ENCODE peak calls at places on chromosomes 12 and 14, in four cellular contexts. Q is Daoy; E is stimulated activated CD4-positive, alpha-beta T cell treated with anti-CD3 and anti-CD28 coated beads, TNF-alpha, amount 100 ng/mL, for 24 hours; R is naive B cell. N is an unnamed sample.

GRCh38 chr12:50961708-50962107 is 9.4 kb downstream of the HIGD1C start:
- DNase-seq in Q (no peak), E (no peak), R (no peak), N (no peak)

GRCh38 chr14:90580381-90581335 is 183.8 kb downstream of the CALM1 start:
- DNase-seq in Q (peak; percentile 24), E (no peak), R (no peak), N (no peak)

GRCh38 chr12:32502693-32503510 is 103.5 kb downstream of the FGD4 start:
- DNase-seq in Q (no peak), E (no peak), R (no peak), N (peak; percentile 69)

GRCh38 chr12:51721281-51721940 is 127.1 kb downstream of the FIGNL2 start:
- DNase-seq in Q (no peak), E (peak; percentile 9), R (peak; percentile 2), N (peak; percentile 42)

GRCh38 chr12:113424915-113425823 is 3.0 kb downstream of the SDSL start:
- DNase-seq in Q (peak; percentile 50), E (peak; percentile 21), R (peak; percentile 31), N (peak; percentile 47)

GRCh38 chr12:103956515-103957027 is 9.1 kb upstream of the TDG start:
- DNase-seq in Q (no peak), E (no peak), R (no peak), N (peak; percentile 17)

GRCh38 chr14:37697489-37698121 is 102.2 kb downstream of the TTC6 start:
- DNase-seq in Q (peak; percentile 43), E (no peak), R (no peak), N (no peak)

GRCh38 chr12:13573698-13574321 is 377.3 kb downstream of the EMP1 start:
- DNase-seq in Q (peak; percentile 64), E (no peak), R (no peak), N (no peak)

GRCh38 chr12:124565071-124565491 is 2.3 kb downstream of the NCOR2 start:
- DNase-seq in Q (peak; percentile 40), E (no peak), R (no peak), N (peak; percentile 32)

GRCh38 chr12:54378791-54379400 is 5.6 kb downstream of the ZNF385A start:
- DNase-seq in Q (peak; percentile 73), E (no peak), R (no peak), N (peak; percentile 74)

GRCh38 chr12:27460471-27460978 is 14.0 kb downstream of the SMCO2 start:
- DNase-seq in Q (peak; percentile 76), E (no peak), R (no peak), N (no peak)

GRCh38 chr12:108826115-108826806 is 31.1 kb downstream of the SSH1 start:
- DNase-seq in Q (peak; percentile 90), E (no peak), R (no peak), N (no peak)

GRCh38 chr12:104494137-104494815 is 37.5 kb downstream of the CHST11 start:
- DNase-seq in Q (no peak), E (peak; percentile 48), R (no peak), N (no peak)

GRCh38 chr12:28162697-28163096 is 27.6 kb upstream of the CCDC91 start:
- DNase-seq in Q (no peak), E (no peak), R (no peak), N (no peak)

GRCh38 chr12:124684971-124685688 is 117.7 kb upstream of the NCOR2 start:
- DNase-seq in Q (peak; percentile 84), E (no peak), R (no peak), N (no peak)

GRCh38 chr12:103441437-103442186 is 54.2 kb downstream of the C12orf42 start:
- DNase-seq in Q (no peak), E (no peak), R (peak; percentile 82), N (peak; percentile 35)

GRCh38 chr14:99117671-99118045 is 154.3 kb downstream of the BCL11B start:
- DNase-seq in Q (no peak), E (no peak), R (no peak), N (no peak)

GRCh38 chr12:11812558-11813421 is 163.3 kb downstream of the ETV6 start:
- DNase-seq in Q (no peak), E (no peak), R (peak; percentile 41), N (peak; percentile 53)

GRCh38 chr12:106709068-106709511 is 65.4 kb upstream of the RIC8B start:
- DNase-seq in Q (no peak), E (no peak), R (no peak), N (peak; percentile 18)

GRCh38 chr14:29940482-29940881 is 12.8 kb upstream of the PRKD1 start:
- DNase-seq in Q (no peak), E (no peak), R (no peak), N (no peak)

GRCh38 chr14:35480119-35480769 is 53.7 kb upstream of the INSM2 start:
- DNase-seq in Q (peak; percentile 45), E (no peak), R (no peak), N (peak; percentile 3)

GRCh38 chr14:63956326-63956725 is 103.5 kb downstream of the SYNE2 start:
- DNase-seq in Q (no peak), E (no peak), R (no peak), N (no peak)

GRCh38 chr12:71183018-71183417 is 25.2 kb upstream of the TSPAN8 start:
- DNase-seq in Q (no peak), E (no peak), R (no peak), N (no peak)

GRCh38 chr12:124613151-124613585 is 45.8 kb upstream of the NCOR2 start:
- DNase-seq in Q (peak; percentile 28), E (no peak), R (no peak), N (no peak)

GRCh38 chr12:27207626-27208413 is 36.3 kb upstream of the STK38L start:
- DNase-seq in Q (peak; percentile 83), E (no peak), R (no peak), N (no peak)

GRCh38 chr14:67411820-67412421 is at the start of gene PLEK2:
- DNase-seq in Q (peak; percentile 66), E (peak; percentile 19), R (no peak), N (peak; percentile 79)

GRCh38 chr14:72049462-72049861 is 117.2 kb downstream of the RGS6 start:
- DNase-seq in Q (peak; percentile 62), E (peak; percentile 3), R (no peak), N (no peak)

GRCh38 chr12:53550595-53550994 is 43.3 kb upstream of the NPFF start:
- DNase-seq in Q (no peak), E (no peak), R (no peak), N (no peak)

GRCh38 chr12:53991077-53991460 is 6.1 kb downstream of the HOXC10 start:
- DNase-seq in Q (peak; percentile 87), E (no peak), R (no peak), N (no peak)

GRCh38 chr12:49187184-49187583 is 1.7 kb downstream of the TUBA1A start:
- DNase-seq in Q (peak; percentile 19), E (no peak), R (no peak), N (no peak)

GRCh38 chr12:121089031-121089812 is 43.5 kb upstream of the P2RX7 start:
- DNase-seq in Q (no peak), E (no peak), R (no peak), N (peak; percentile 72)

GRCh38 chr12:14769462-14769836 is 33.8 kb downstream of the WBP11 start:
- DNase-seq in Q (no peak), E (no peak), R (no peak), N (peak; percentile 54)

GRCh38 chr14:36700656-36701055 is 39.0 kb downstream of the PAX9 start:
- DNase-seq in Q (no peak), E (no peak), R (no peak), N (no peak)

GRCh38 chr12:91111366-91112321 is at the start of gene LUM:
- DNase-seq in Q (peak; percentile 51), E (no peak), R (no peak), N (no peak)

GRCh38 chr14:99273025-99273723 is 1.2 kb upstream of the BCL11B start:
- DNase-seq in Q (peak; percentile 85), E (no peak), R (no peak), N (no peak)

GRCh38 chr12:6567112-6567680 is 895 bp downstream of the NOP2 start:
- DNase-seq in Q (peak; percentile 18), E (no peak), R (no peak), N (peak; percentile 23)

GRCh38 chr14:59510001-59510400 is 25.7 kb downstream of the JKAMP start:
- DNase-seq in Q (no peak), E (no peak), R (no peak), N (no peak)